ENCODE peak calls at places on chromosomes 12 and 14, in five cellular contexts. V is mucosa of descending colon; Y is omental fat pad; I is activated naive CD4-positive, alpha-beta T cell treated with anti-CD3 and anti-CD28 coated beads, Interleukin-2, amount 50 U/mL, for 72 hours; O is aorta. T is an unnamed sample.

GRCh38 chr14:63496837-63497400 is 46.3 kb downstream of the PPP2R5E start:
- ATAC-seq in V (no peak), Y (no peak), I (no peak), O (no peak), T (no peak)

GRCh38 chr14:61516957-61517356 is 178.4 kb upstream of the HIF1A start:
- ATAC-seq in V (no peak), Y (peak), I (no peak), O (peak), T (no peak)

GRCh38 chr14:61262082-61262481 is 19.1 kb downstream of the TMEM30B start:
- ATAC-seq in V (no peak), Y (peak), I (no peak), O (peak), T (no peak)

GRCh38 chr12:20604408-20604807 is 90.7 kb upstream of the SLCO1C1 start:
- ATAC-seq in V (no peak), Y (no peak), I (no peak), O (no peak), T (no peak)

GRCh38 chr14:42523656-42524055 is 917.0 kb downstream of the LRFN5 start:
- ATAC-seq in V (no peak), Y (no peak), I (no peak), O (no peak), T (peak)

GRCh38 chr12:78194448-78194847 is 363.8 kb downstream of the NAV3 start:
- ATAC-seq in V (no peak), Y (no peak), I (no peak), O (no peak), T (no peak)

GRCh38 chr12:115394498-115395220 is 710.7 kb upstream of the TBX3 start:
- ATAC-seq in V (peak), Y (no peak), I (no peak), O (no peak), T (no peak)

GRCh38 chr12:26786491-26787124 is 46.4 kb downstream of the ITPR2 start:
- ATAC-seq in V (no peak), Y (peak), I (no peak), O (peak), T (no peak)

GRCh38 chr14:31578266-31578665 is 17.1 kb downstream of the NUBPL start:
- ATAC-seq in V (no peak), Y (no peak), I (no peak), O (no peak), T (no peak)